ENCODE peak calls at places on chromosomes 4 and X, in six cellular contexts. One of them, this sample, is unnamed.

GRCh38 chr4:8260656-8261111 is 8.9 kb upstream of the HTRA3 start:
- DNase-seq in Calu3: no peak
- DNase-seq in heart right ventricle: no peak
- DNase-seq in NB4: no peak
- DNase-seq in non-pigmented ciliary epithelial cell: peak; percentile 52
- DNase-seq in suprapubic skin: no peak
- DNase-seq in this sample: no peak

GRCh38 chr4:24507439-24507838 is 76.9 kb downstream of the DHX15 start:
- DNase-seq in Calu3: no peak
- DNase-seq in heart right ventricle: no peak
- DNase-seq in NB4: no peak
- DNase-seq in non-pigmented ciliary epithelial cell: no peak
- DNase-seq in suprapubic skin: no peak
- DNase-seq in this sample: no peak

GRCh38 chrX:150848914-150849365 is 49.5 kb downstream of the CD99L2 start:
- DNase-seq in Calu3: no peak
- DNase-seq in heart right ventricle: no peak
- DNase-seq in NB4: peak; percentile 86
- DNase-seq in non-pigmented ciliary epithelial cell: no peak
- DNase-seq in suprapubic skin: no peak
- DNase-seq in this sample: no peak

GRCh38 chr4:111330786-111331185 is 707.9 kb upstream of the PITX2 start:
- DNase-seq in Calu3: no peak
- DNase-seq in heart right ventricle: no peak
- DNase-seq in NB4: no peak
- DNase-seq in non-pigmented ciliary epithelial cell: no peak
- DNase-seq in suprapubic skin: no peak
- DNase-seq in this sample: no peak

GRCh38 chr4:52837716-52838558 is 24.2 kb upstream of the RASL11B start:
- DNase-seq in Calu3: peak; percentile 41
- DNase-seq in heart right ventricle: no peak
- DNase-seq in NB4: peak; percentile 77
- DNase-seq in non-pigmented ciliary epithelial cell: no peak
- DNase-seq in suprapubic skin: no peak
- DNase-seq in this sample: no peak

GRCh38 chr4:121943941-121944340 is 7.9 kb downstream of the TRPC3 start:
- DNase-seq in Calu3: no peak
- DNase-seq in heart right ventricle: no peak
- DNase-seq in NB4: peak; percentile 13
- DNase-seq in non-pigmented ciliary epithelial cell: no peak
- DNase-seq in suprapubic skin: no peak
- DNase-seq in this sample: no peak

GRCh38 chr4:25178838-25179261 is 18.6 kb upstream of the SEPSECS start:
- DNase-seq in Calu3: no peak
- DNase-seq in heart right ventricle: no peak
- DNase-seq in NB4: no peak
- DNase-seq in non-pigmented ciliary epithelial cell: no peak
- DNase-seq in suprapubic skin: no peak
- DNase-seq in this sample: no peak

GRCh38 chr4:155891058-155891457 is 12.4 kb upstream of the TDO2 start:
- DNase-seq in Calu3: peak; percentile 13
- DNase-seq in heart right ventricle: no peak
- DNase-seq in NB4: no peak
- DNase-seq in non-pigmented ciliary epithelial cell: no peak
- DNase-seq in suprapubic skin: no peak
- DNase-seq in this sample: no peak

GRCh38 chrX:155779831-155780230 is 101.3 kb upstream of the VAMP7 start:
- DNase-seq in Calu3: no peak
- DNase-seq in heart right ventricle: no peak
- DNase-seq in NB4: no peak
- DNase-seq in non-pigmented ciliary epithelial cell: no peak
- DNase-seq in suprapubic skin: no peak
- DNase-seq in this sample: no peak

GRCh38 chrX:10483191-10483808 is 137.1 kb downstream of the MID1 start:
- DNase-seq in Calu3: no peak
- DNase-seq in heart right ventricle: no peak
- DNase-seq in NB4: no peak
- DNase-seq in non-pigmented ciliary epithelial cell: no peak
- DNase-seq in suprapubic skin: no peak
- DNase-seq in this sample: no peak

GRCh38 chrX:87516716-87517115 is 886 bp upstream of the KLHL4 start:
- DNase-seq in Calu3: no peak
- DNase-seq in heart right ventricle: no peak
- DNase-seq in NB4: no peak
- DNase-seq in non-pigmented ciliary epithelial cell: peak; percentile 49
- DNase-seq in suprapubic skin: no peak
- DNase-seq in this sample: no peak

GRCh38 chr4:90171491-90171890 is 44.3 kb downstream of the CCSER1 start:
- DNase-seq in Calu3: no peak
- DNase-seq in heart right ventricle: no peak
- DNase-seq in NB4: no peak
- DNase-seq in non-pigmented ciliary epithelial cell: no peak
- DNase-seq in suprapubic skin: no peak
- DNase-seq in this sample: no peak

GRCh38 chrX:106917830-106918500 is 2.2 kb upstream of the CLDN2 start:
- DNase-seq in Calu3: peak; percentile 76
- DNase-seq in heart right ventricle: no peak
- DNase-seq in NB4: no peak
- DNase-seq in non-pigmented ciliary epithelial cell: no peak
- DNase-seq in suprapubic skin: no peak
- DNase-seq in this sample: no peak

GRCh38 chr4:151169223-151169622 is 69.8 kb downstream of the RPS3A start:
- DNase-seq in Calu3: no peak
- DNase-seq in heart right ventricle: peak; percentile 46
- DNase-seq in NB4: no peak
- DNase-seq in non-pigmented ciliary epithelial cell: peak; percentile 91
- DNase-seq in suprapubic skin: no peak
- DNase-seq in this sample: peak; percentile 73

GRCh38 chr4:40223343-40223742 is 26.5 kb downstream of the RHOH start:
- DNase-seq in Calu3: no peak
- DNase-seq in heart right ventricle: no peak
- DNase-seq in NB4: no peak
- DNase-seq in non-pigmented ciliary epithelial cell: no peak
- DNase-seq in suprapubic skin: no peak
- DNase-seq in this sample: no peak

GRCh38 chr4:83961575-83961974 is 425.7 kb downstream of the GPAT3 start:
- DNase-seq in Calu3: peak; percentile 2
- DNase-seq in heart right ventricle: no peak
- DNase-seq in NB4: peak; percentile 14
- DNase-seq in non-pigmented ciliary epithelial cell: no peak
- DNase-seq in suprapubic skin: no peak
- DNase-seq in this sample: no peak

GRCh38 chr4:161554372-161554990 is 609.3 kb downstream of the FSTL5 start:
- DNase-seq in Calu3: no peak
- DNase-seq in heart right ventricle: no peak
- DNase-seq in NB4: no peak
- DNase-seq in non-pigmented ciliary epithelial cell: peak; percentile 46
- DNase-seq in suprapubic skin: no peak
- DNase-seq in this sample: no peak

GRCh38 chr4:28225005-28225404 is 1364.4 kb downstream of the STIM2 start:
- DNase-seq in Calu3: no peak
- DNase-seq in heart right ventricle: no peak
- DNase-seq in NB4: peak; percentile 33
- DNase-seq in non-pigmented ciliary epithelial cell: no peak
- DNase-seq in suprapubic skin: no peak
- DNase-seq in this sample: no peak

GRCh38 chr4:157072002-157072401 is 3.9 kb upstream of the GLRB start:
- DNase-seq in Calu3: no peak
- DNase-seq in heart right ventricle: no peak
- DNase-seq in NB4: no peak
- DNase-seq in non-pigmented ciliary epithelial cell: peak; percentile 14
- DNase-seq in suprapubic skin: no peak
- DNase-seq in this sample: no peak

GRCh38 chrX:30302957-30303356 is 6.2 kb downstream of the NR0B1 start:
- DNase-seq in Calu3: peak; percentile 16
- DNase-seq in heart right ventricle: peak; percentile 22
- DNase-seq in NB4: no peak
- DNase-seq in non-pigmented ciliary epithelial cell: no peak
- DNase-seq in suprapubic skin: no peak
- DNase-seq in this sample: no peak

GRCh38 chrX:109839694-109840358 is 106.8 kb upstream of the ACSL4 start:
- DNase-seq in Calu3: no peak
- DNase-seq in heart right ventricle: no peak
- DNase-seq in NB4: peak; percentile 86
- DNase-seq in non-pigmented ciliary epithelial cell: no peak
- DNase-seq in suprapubic skin: no peak
- DNase-seq in this sample: peak; percentile 58

GRCh38 chrX:129743835-129744234 is 5.1 kb downstream of the XPNPEP2 start:
- DNase-seq in Calu3: no peak
- DNase-seq in heart right ventricle: no peak
- DNase-seq in NB4: no peak
- DNase-seq in non-pigmented ciliary epithelial cell: no peak
- DNase-seq in suprapubic skin: no peak
- DNase-seq in this sample: no peak

GRCh38 chrX:111041018-111041462 is 55.0 kb upstream of the PAK3 start:
- DNase-seq in Calu3: peak; percentile 9
- DNase-seq in heart right ventricle: no peak
- DNase-seq in NB4: peak; percentile 80
- DNase-seq in non-pigmented ciliary epithelial cell: peak; percentile 82
- DNase-seq in suprapubic skin: no peak
- DNase-seq in this sample: no peak

GRCh38 chrX:131287556-131288179 is 1.4 kb downstream of the IGSF1 start:
- DNase-seq in Calu3: no peak
- DNase-seq in heart right ventricle: no peak
- DNase-seq in NB4: no peak
- DNase-seq in non-pigmented ciliary epithelial cell: no peak
- DNase-seq in suprapubic skin: no peak
- DNase-seq in this sample: no peak

GRCh38 chr4:119130365-119131065 is 5.1 kb upstream of the MYOZ2 start:
- DNase-seq in Calu3: no peak
- DNase-seq in heart right ventricle: no peak
- DNase-seq in NB4: no peak
- DNase-seq in non-pigmented ciliary epithelial cell: no peak
- DNase-seq in suprapubic skin: no peak
- DNase-seq in this sample: peak; percentile 28

GRCh38 chrX:151694661-151695582 is at the start of gene PRRG3:
- DNase-seq in Calu3: no peak
- DNase-seq in heart right ventricle: peak; percentile 24
- DNase-seq in NB4: no peak
- DNase-seq in non-pigmented ciliary epithelial cell: no peak
- DNase-seq in suprapubic skin: no peak
- DNase-seq in this sample: no peak

GRCh38 chr4:797066-797465 is 28.9 kb downstream of the CPLX1 start:
- DNase-seq in Calu3: no peak
- DNase-seq in heart right ventricle: no peak
- DNase-seq in NB4: no peak
- DNase-seq in non-pigmented ciliary epithelial cell: no peak
- DNase-seq in suprapubic skin: no peak
- DNase-seq in this sample: no peak

GRCh38 chr4:10643600-10644425 is 40.8 kb downstream of the CLNK start:
- DNase-seq in Calu3: no peak
- DNase-seq in heart right ventricle: no peak
- DNase-seq in NB4: no peak
- DNase-seq in non-pigmented ciliary epithelial cell: no peak
- DNase-seq in suprapubic skin: no peak
- DNase-seq in this sample: no peak

GRCh38 chrX:21932277-21932996 is 8.1 kb upstream of the SMS start:
- DNase-seq in Calu3: peak; percentile 54
- DNase-seq in heart right ventricle: no peak
- DNase-seq in NB4: peak; percentile 65
- DNase-seq in non-pigmented ciliary epithelial cell: no peak
- DNase-seq in suprapubic skin: no peak
- DNase-seq in this sample: peak; percentile 74

GRCh38 chrX:4091046-4091760 is 377.8 kb upstream of the PRKX start:
- DNase-seq in Calu3: no peak
- DNase-seq in heart right ventricle: no peak
- DNase-seq in NB4: no peak
- DNase-seq in non-pigmented ciliary epithelial cell: no peak
- DNase-seq in suprapubic skin: no peak
- DNase-seq in this sample: no peak

GRCh38 chr4:53562409-53562808 is 28.9 kb downstream of the LNX1 start:
- DNase-seq in Calu3: no peak
- DNase-seq in heart right ventricle: no peak
- DNase-seq in NB4: no peak
- DNase-seq in non-pigmented ciliary epithelial cell: no peak
- DNase-seq in suprapubic skin: no peak
- DNase-seq in this sample: no peak

GRCh38 chrX:19579485-19579884 is 64.2 kb upstream of the MAP3K15 start:
- DNase-seq in Calu3: no peak
- DNase-seq in heart right ventricle: no peak
- DNase-seq in NB4: no peak
- DNase-seq in non-pigmented ciliary epithelial cell: no peak
- DNase-seq in suprapubic skin: no peak
- DNase-seq in this sample: no peak

GRCh38 chrX:115560978-115561604 is at the start of gene PLS3:
- DNase-seq in Calu3: peak; percentile 88
- DNase-seq in heart right ventricle: peak; percentile 87
- DNase-seq in NB4: no peak
- DNase-seq in non-pigmented ciliary epithelial cell: no peak
- DNase-seq in suprapubic skin: peak; percentile 80
- DNase-seq in this sample: peak; percentile 94

GRCh38 chr4:176635372-176636261 is 157.1 kb downstream of the VEGFC start:
- DNase-seq in Calu3: no peak
- DNase-seq in heart right ventricle: no peak
- DNase-seq in NB4: peak; percentile 24
- DNase-seq in non-pigmented ciliary epithelial cell: peak; percentile 81
- DNase-seq in suprapubic skin: no peak
- DNase-seq in this sample: no peak